ENCODE peak calls at places on chromosomes 16 and 17, in six cellular contexts. H is AG04450, X is IMR-90, F is lower lobe of right lung, R is astrocyte of the cerebellum, P is RWPE2. D is an unnamed sample.

GRCh38 chr17:80171681-80172080 is 1.9 kb downstream of the CARD14 start:
- DNase-seq in X (no peak), F (no peak), H (no peak), P (no peak), R (no peak), D (no peak)

GRCh38 chr16:19542138-19542821 is 13.2 kb upstream of the VPS35L start:
- DNase-seq in R (no peak), P (no peak), F (no peak), H (no peak), X (no peak), D (no peak)

GRCh38 chr17:8991514-8992285 is 26.2 kb upstream of the PIK3R5 start:
- DNase-seq in P (no peak), X (peak; percentile 57), H (peak; percentile 20), R (peak; percentile 44), F (peak; percentile 58), D (peak; percentile 68)

GRCh38 chr16:30786115-30786935 is 680 bp downstream of the ZNF629 start:
- DNase-seq in X (peak; percentile 62), F (peak; percentile 64), H (no peak), R (no peak), P (peak; percentile 57), D (no peak)

GRCh38 chr17:7404737-7405412 is 978 bp upstream of the TMEM256 start:
- DNase-seq in P (no peak), F (peak; percentile 72), X (no peak), R (no peak), H (no peak), D (no peak)

GRCh38 chr16:84186685-84187437 is at the start of gene TAF1C:
- DNase-seq in F (peak; percentile 96), R (peak; percentile 89), X (peak; percentile 93), H (peak; percentile 88), P (peak; percentile 79), D (peak; percentile 94)

GRCh38 chr17:36197389-36197708 is 791 bp upstream of the CCL3L1 start:
- DNase-seq in X (no peak), R (no peak), H (no peak), P (no peak), F (no peak), D (peak; percentile 47)

GRCh38 chr16:30650369-30651123 is at the start of gene PRR14:
- DNase-seq in X (peak; percentile 99), H (peak; percentile 99), F (peak; percentile 100), R (peak; percentile 99), P (peak; percentile 99), D (peak; percentile 98)

GRCh38 chr17:45308016-45308365 is 8.8 kb downstream of the MAP3K14 start:
- DNase-seq in P (no peak), F (no peak), R (no peak), H (no peak), X (no peak), D (no peak)

GRCh38 chr17:45306094-45306493 is 10.7 kb downstream of the MAP3K14 start:
- DNase-seq in X (no peak), F (no peak), R (no peak), P (no peak), H (no peak), D (no peak)

GRCh38 chr17:45305532-45306087 is 11.2 kb downstream of the MAP3K14 start:
- DNase-seq in F (no peak), X (peak; percentile 74), H (no peak), R (no peak), P (no peak), D (no peak)

GRCh38 chr17:45307290-45308015 is 9.4 kb downstream of the MAP3K14 start:
- DNase-seq in H (peak; percentile 53), F (no peak), X (peak; percentile 90), P (no peak), R (peak; percentile 87), D (no peak)

GRCh38 chr17:45306623-45307022 is 10.2 kb downstream of the MAP3K14 start:
- DNase-seq in H (no peak), P (no peak), F (no peak), R (no peak), X (no peak), D (no peak)
- TF ChIP-seq CTCF in H (peak; percentile 21), P (no peak), F (no peak), R (peak; percentile 13), X (no peak), D (peak; percentile 52)

DNA sequence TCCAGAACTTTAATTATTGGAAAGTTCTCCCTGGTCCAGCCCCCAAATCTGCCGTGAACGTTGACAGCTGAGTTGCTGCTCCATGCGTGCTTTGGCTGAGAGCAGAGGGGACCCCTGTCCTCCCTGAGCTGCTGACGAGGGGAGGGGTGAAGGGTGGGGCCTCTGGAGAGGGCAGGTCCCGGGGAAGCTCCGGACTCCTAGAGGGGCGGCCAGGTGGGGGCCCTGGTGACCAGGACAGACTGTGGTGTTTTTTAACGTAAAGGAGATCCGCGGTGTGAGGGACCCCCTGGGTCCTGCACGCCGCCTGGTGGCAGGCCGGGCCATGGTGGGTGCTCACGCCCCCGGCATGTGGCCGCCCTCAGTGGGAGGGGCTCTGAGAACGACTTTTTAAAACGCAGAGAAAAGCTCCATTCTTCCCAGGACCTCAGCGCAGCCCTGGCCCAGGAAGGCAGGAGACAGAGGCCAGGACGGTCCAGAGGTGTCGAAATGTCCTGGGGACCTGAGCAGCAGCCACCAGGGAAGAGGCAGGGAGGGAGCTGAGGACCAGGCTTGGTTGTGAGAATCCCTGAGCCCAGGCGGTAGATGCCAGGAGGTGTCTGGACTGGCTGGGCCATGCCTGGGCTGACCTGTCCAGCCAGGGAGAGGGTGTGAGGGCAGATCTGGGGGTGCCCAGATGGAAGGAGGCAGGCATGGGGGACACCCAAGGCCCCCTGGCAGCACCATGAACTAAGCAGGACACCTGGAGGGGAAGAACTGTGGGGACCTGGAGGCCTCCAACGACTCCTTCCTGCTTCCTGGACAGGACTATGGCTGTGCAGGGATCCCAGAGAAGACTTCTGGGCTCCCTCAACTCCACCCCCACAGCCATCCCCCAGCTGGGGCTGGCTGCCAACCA is at the start of gene MC1R:
- DNase-seq in R (no peak), H (no peak), F (no peak), X (peak; percentile 21), P (no peak), D (no peak)
- TF ChIP-seq CTCF in R (peak; percentile 55), H (peak; percentile 67), F (peak; percentile 33), X (peak; percentile 56), P (peak; percentile 40), D (peak; percentile 76)

DNA sequence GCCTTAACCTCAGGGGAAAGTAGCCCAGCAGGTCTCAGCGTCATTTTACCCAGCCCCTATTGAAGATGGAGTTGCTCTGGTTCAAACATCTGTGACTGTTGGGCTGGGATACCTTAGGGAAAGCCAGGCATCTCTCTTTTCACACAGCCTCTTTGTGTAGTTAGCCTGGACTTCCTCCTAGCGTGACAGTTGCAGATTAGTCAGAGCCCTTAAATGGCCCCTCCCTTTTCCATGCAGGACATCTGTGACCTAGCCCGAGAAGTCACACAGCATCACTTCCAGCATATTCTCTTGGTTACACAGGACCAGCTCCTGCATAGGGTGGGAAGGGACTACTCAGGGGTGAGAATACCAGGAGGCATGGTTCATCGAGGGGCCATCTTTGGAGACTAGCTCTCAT is 375.0 kb upstream of the RBFOX1 start:
- DNase-seq in F (no peak), H (no peak), P (no peak), R (no peak), X (no peak), D (no peak)
- TF ChIP-seq CTCF in F (no peak), H (no peak), P (no peak), R (no peak), X (no peak), D (no peak)

GRCh38 chr16:80852261-80852872 is 48.0 kb upstream of the CDYL2 start:
- DNase-seq in F (no peak), H (no peak), X (peak; percentile 28), R (peak; percentile 1), P (no peak), D (no peak)
- TF ChIP-seq CTCF in F (peak; percentile 28), H (peak; percentile 56), X (peak; percentile 27), R (peak; percentile 42), P (peak; percentile 47), D (peak; percentile 62)

GRCh38 chr16:4611337-4612023 is 3.2 kb downstream of the UBALD1 start:
- DNase-seq in X (peak; percentile 41), P (no peak), F (no peak), R (no peak), H (no peak), D (no peak)

GRCh38 chr16:4610011-4611005 is 4.4 kb downstream of the UBALD1 start:
- DNase-seq in P (no peak), X (no peak), R (no peak), F (no peak), H (no peak), D (no peak)

GRCh38 chr16:4612977-4613635 is 1.6 kb downstream of the UBALD1 start:
- DNase-seq in P (no peak), H (no peak), X (no peak), F (no peak), R (no peak), D (peak; percentile 71)

GRCh38 chr16:4613636-4614570 is 785 bp downstream of the UBALD1 start:
- DNase-seq in R (no peak), H (no peak), F (peak; percentile 71), P (no peak), X (peak; percentile 48), D (no peak)

DNA sequence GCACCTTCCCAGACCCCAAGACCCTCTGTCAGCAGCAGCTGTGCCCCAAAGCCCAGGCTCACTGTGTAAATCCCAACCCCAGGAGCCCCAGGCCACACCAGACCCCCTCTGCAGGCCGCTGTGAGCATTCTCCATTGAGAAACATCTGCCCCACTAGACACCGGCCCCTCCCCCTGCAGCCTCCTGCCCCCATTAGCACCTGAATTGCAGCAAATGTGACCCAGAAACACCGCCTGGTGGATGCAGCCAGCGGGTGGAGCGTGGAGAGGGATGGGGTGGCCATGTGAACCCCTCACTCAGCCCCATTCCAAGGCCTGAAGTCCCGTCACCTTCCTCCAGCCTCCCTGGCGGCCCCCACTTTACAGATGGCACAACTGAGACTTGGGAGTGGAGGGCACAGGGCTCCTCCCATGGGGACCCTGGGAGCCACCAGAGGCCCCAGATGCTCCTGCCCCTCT is 2.2 kb downstream of the UBALD1 start:
- DNase-seq in X (no peak), R (no peak), F (no peak), P (no peak), H (no peak), D (no peak)
- TF ChIP-seq CTCF in X (peak; percentile 13), R (peak; percentile 9), F (no peak), P (no peak), H (peak; percentile 33), D (peak; percentile 19)

GRCh38 chr17:29059281-29059680 is 16.3 kb downstream of the PIPOX start:
- DNase-seq in X (peak; percentile 77), F (no peak), R (no peak), H (peak; percentile 32), P (no peak), D (no peak)

GRCh38 chr17:29051194-29051593 is 8.3 kb downstream of the PIPOX start:
- DNase-seq in F (no peak), P (no peak), X (no peak), H (no peak), R (no peak), D (no peak)

GRCh38 chr17:29051731-29052130 is 8.8 kb downstream of the PIPOX start:
- DNase-seq in X (no peak), F (no peak), R (no peak), H (no peak), P (no peak), D (no peak)

GRCh38 chr17:29050176-29050575 is 7.2 kb downstream of the PIPOX start:
- DNase-seq in H (no peak), R (no peak), P (no peak), F (no peak), X (no peak), D (no peak)

GRCh38 chr17:29054835-29055234 is 11.9 kb downstream of the PIPOX start:
- DNase-seq in F (no peak), R (no peak), P (no peak), X (no peak), H (no peak), D (no peak)
- TF ChIP-seq CTCF in F (no peak), R (no peak), P (no peak), X (no peak), H (no peak), D (no peak)

D was measured in type B pancreatic cell.